ENCODE peak calls at places on chromosomes 5 and 9, in eight cellular contexts. One of them, this sample, is unnamed. For H3K4me1, the result is how much of the 10 kb centered on the place peaks cover.

GRCh38 chr5:72494700-72495124 is 12.5 kb downstream of the ZNF366 start:
- DNase-seq in astrocyte: no peak
- DNase-seq in stomach: no peak
- DNase-seq in heart left ventricle: no peak
- DNase-seq in CD8-positive, alpha-beta T cell: no peak
- DNase-seq in hepatocyte: no peak
- DNase-seq in IMR-90: no peak
- DNase-seq in neuronal stem cell: no peak
- DNase-seq in this sample: no peak

GRCh38 chr9:4127873-4128272 is 172.0 kb downstream of the GLIS3 start:
- DNase-seq in astrocyte: no peak
- DNase-seq in stomach: no peak
- DNase-seq in heart left ventricle: no peak
- DNase-seq in CD8-positive, alpha-beta T cell: no peak
- DNase-seq in hepatocyte: no peak
- DNase-seq in IMR-90: no peak
- DNase-seq in neuronal stem cell: no peak
- DNase-seq in this sample: no peak

GRCh38 chr5:94545870-94546625 is 72.4 kb downstream of the KIAA0825 start:
- DNase-seq in astrocyte: no peak
- DNase-seq in stomach: no peak
- DNase-seq in heart left ventricle: no peak
- DNase-seq in CD8-positive, alpha-beta T cell: no peak
- DNase-seq in hepatocyte: no peak
- DNase-seq in IMR-90: no peak
- DNase-seq in neuronal stem cell: no peak
- DNase-seq in this sample: no peak

GRCh38 chr9:36903541-36904435 is 130.3 kb downstream of the PAX5 start:
- DNase-seq in astrocyte: peak
- DNase-seq in stomach: peak
- DNase-seq in heart left ventricle: no peak
- DNase-seq in CD8-positive, alpha-beta T cell: no peak
- DNase-seq in hepatocyte: peak
- DNase-seq in IMR-90: peak
- DNase-seq in neuronal stem cell: no peak
- DNase-seq in this sample: no peak

GRCh38 chr5:497871-498509 is 26.3 kb downstream of the SLC9A3 start:
- DNase-seq in astrocyte: no peak
- DNase-seq in stomach: no peak
- DNase-seq in heart left ventricle: no peak
- DNase-seq in CD8-positive, alpha-beta T cell: no peak
- DNase-seq in hepatocyte: no peak
- DNase-seq in IMR-90: no peak
- DNase-seq in neuronal stem cell: no peak
- DNase-seq in this sample: no peak

GRCh38 chr5:140245354-140245753 is 57.5 kb downstream of the PFDN1 start:
- DNase-seq in astrocyte: no peak
- DNase-seq in stomach: no peak
- DNase-seq in heart left ventricle: no peak
- DNase-seq in CD8-positive, alpha-beta T cell: no peak
- DNase-seq in hepatocyte: no peak
- DNase-seq in IMR-90: peak
- DNase-seq in neuronal stem cell: no peak
- DNase-seq in this sample: no peak

GRCh38 chr5:58245479-58245845 is 214.4 kb downstream of the PLK2 start:
- DNase-seq in astrocyte: no peak
- DNase-seq in stomach: no peak
- DNase-seq in heart left ventricle: no peak
- DNase-seq in CD8-positive, alpha-beta T cell: no peak
- DNase-seq in hepatocyte: no peak
- DNase-seq in IMR-90: no peak
- DNase-seq in neuronal stem cell: no peak
- DNase-seq in this sample: no peak

GRCh38 chr5:34045996-34046395 is 3.0 kb upstream of the C1QTNF3 start:
- DNase-seq in astrocyte: peak
- DNase-seq in stomach: no peak
- DNase-seq in heart left ventricle: no peak
- DNase-seq in CD8-positive, alpha-beta T cell: no peak
- DNase-seq in hepatocyte: no peak
- DNase-seq in IMR-90: peak
- DNase-seq in neuronal stem cell: no peak
- DNase-seq in this sample: no peak

GRCh38 chr5:78760411-78761169 is 112.0 kb upstream of the LHFPL2 start:
- DNase-seq in astrocyte: no peak
- DNase-seq in stomach: no peak
- DNase-seq in heart left ventricle: no peak
- DNase-seq in CD8-positive, alpha-beta T cell: no peak
- DNase-seq in hepatocyte: no peak
- DNase-seq in IMR-90: no peak
- DNase-seq in neuronal stem cell: no peak
- DNase-seq in this sample: no peak

GRCh38 chr5:156120777-156121176 is 206.2 kb upstream of the SGCD start:
- DNase-seq in astrocyte: peak
- DNase-seq in stomach: no peak
- DNase-seq in heart left ventricle: no peak
- DNase-seq in CD8-positive, alpha-beta T cell: no peak
- DNase-seq in hepatocyte: peak
- DNase-seq in IMR-90: no peak
- DNase-seq in neuronal stem cell: no peak
- DNase-seq in this sample: no peak

GRCh38 chr5:103943243-103943642 is 380.7 kb upstream of the NUDT12 start:
- DNase-seq in astrocyte: no peak
- DNase-seq in stomach: no peak
- DNase-seq in heart left ventricle: no peak
- DNase-seq in CD8-positive, alpha-beta T cell: no peak
- DNase-seq in hepatocyte: no peak
- DNase-seq in IMR-90: no peak
- DNase-seq in neuronal stem cell: no peak
- DNase-seq in this sample: no peak

GRCh38 chr5:175469916-175470315 is 8.4 kb upstream of the SFXN1 start:
- DNase-seq in astrocyte: no peak
- DNase-seq in stomach: no peak
- DNase-seq in heart left ventricle: no peak
- DNase-seq in CD8-positive, alpha-beta T cell: no peak
- DNase-seq in hepatocyte: no peak
- DNase-seq in IMR-90: no peak
- DNase-seq in neuronal stem cell: no peak
- DNase-seq in this sample: no peak

GRCh38 chr5:94025788-94026473 is 284.5 kb upstream of the POU5F2 start:
- DNase-seq in astrocyte: no peak
- DNase-seq in stomach: no peak
- DNase-seq in heart left ventricle: no peak
- DNase-seq in CD8-positive, alpha-beta T cell: no peak
- DNase-seq in hepatocyte: peak
- DNase-seq in IMR-90: no peak
- DNase-seq in neuronal stem cell: no peak
- DNase-seq in this sample: no peak

GRCh38 chr9:101081641-101082040 is 53.1 kb downstream of the PLPPR1 start:
- DNase-seq in astrocyte: no peak
- DNase-seq in stomach: no peak
- DNase-seq in heart left ventricle: no peak
- DNase-seq in CD8-positive, alpha-beta T cell: no peak
- DNase-seq in hepatocyte: no peak
- DNase-seq in IMR-90: no peak
- DNase-seq in neuronal stem cell: no peak
- DNase-seq in this sample: no peak

GRCh38 chr9:117487555-117488175 is 72.8 kb upstream of the ASTN2 start:
- DNase-seq in astrocyte: peak
- DNase-seq in stomach: peak
- DNase-seq in heart left ventricle: peak
- DNase-seq in CD8-positive, alpha-beta T cell: no peak
- DNase-seq in hepatocyte: peak
- DNase-seq in IMR-90: peak
- DNase-seq in neuronal stem cell: peak
- DNase-seq in this sample: peak

GRCh38 chr5:143023447-143024096 is 253.4 kb downstream of the ARHGAP26 start:
- DNase-seq in astrocyte: no peak
- DNase-seq in stomach: peak
- DNase-seq in heart left ventricle: peak
- DNase-seq in CD8-positive, alpha-beta T cell: no peak
- DNase-seq in hepatocyte: no peak
- DNase-seq in IMR-90: peak
- DNase-seq in neuronal stem cell: no peak
- DNase-seq in this sample: no peak

GRCh38 chr5:136025900-136026299 is 2.9 kb upstream of the TGFBI start:
- DNase-seq in astrocyte: no peak
- DNase-seq in stomach: no peak
- DNase-seq in heart left ventricle: peak
- DNase-seq in CD8-positive, alpha-beta T cell: no peak
- DNase-seq in hepatocyte: no peak
- DNase-seq in IMR-90: peak
- DNase-seq in neuronal stem cell: no peak
- DNase-seq in this sample: no peak

GRCh38 chr5:95822408-95823240 is at the start of gene GLRX:
- DNase-seq in astrocyte: peak
- DNase-seq in stomach: peak
- DNase-seq in heart left ventricle: peak
- DNase-seq in CD8-positive, alpha-beta T cell: peak
- DNase-seq in hepatocyte: peak
- DNase-seq in IMR-90: peak
- DNase-seq in neuronal stem cell: peak
- DNase-seq in this sample: peak

GRCh38 chr5:40477856-40478546 is 201.7 kb upstream of the PTGER4 start:
- DNase-seq in astrocyte: peak
- DNase-seq in stomach: no peak
- DNase-seq in heart left ventricle: no peak
- DNase-seq in CD8-positive, alpha-beta T cell: no peak
- DNase-seq in hepatocyte: no peak
- DNase-seq in IMR-90: peak
- DNase-seq in neuronal stem cell: no peak
- DNase-seq in this sample: no peak

GRCh38 chr9:129826759-129827158 is 2.8 kb upstream of the TOR1A start:
- DNase-seq in astrocyte: no peak
- DNase-seq in stomach: no peak
- DNase-seq in heart left ventricle: no peak
- DNase-seq in CD8-positive, alpha-beta T cell: no peak
- DNase-seq in hepatocyte: no peak
- DNase-seq in IMR-90: no peak
- DNase-seq in neuronal stem cell: no peak
- DNase-seq in this sample: no peak

GRCh38 chr9:27763831-27764230 is 190.6 kb upstream of the C9orf72 start:
- DNase-seq in astrocyte: no peak
- DNase-seq in stomach: no peak
- DNase-seq in heart left ventricle: no peak
- DNase-seq in CD8-positive, alpha-beta T cell: no peak
- DNase-seq in hepatocyte: no peak
- DNase-seq in IMR-90: no peak
- DNase-seq in neuronal stem cell: no peak
- DNase-seq in this sample: no peak

GRCh38 chr9:113590991-113591898 is 127.7 kb downstream of the RGS3 start:
- DNase-seq in astrocyte: no peak
- DNase-seq in stomach: peak
- DNase-seq in heart left ventricle: peak
- DNase-seq in CD8-positive, alpha-beta T cell: no peak
- DNase-seq in hepatocyte: peak
- DNase-seq in IMR-90: peak
- DNase-seq in neuronal stem cell: peak
- DNase-seq in this sample: peak

GRCh38 chr9:126357074-126357473 is 30.4 kb downstream of the MVB12B start:
- DNase-seq in astrocyte: no peak
- DNase-seq in stomach: no peak
- DNase-seq in heart left ventricle: no peak
- DNase-seq in CD8-positive, alpha-beta T cell: no peak
- DNase-seq in hepatocyte: no peak
- DNase-seq in IMR-90: no peak
- DNase-seq in neuronal stem cell: no peak
- DNase-seq in this sample: no peak

DNA sequence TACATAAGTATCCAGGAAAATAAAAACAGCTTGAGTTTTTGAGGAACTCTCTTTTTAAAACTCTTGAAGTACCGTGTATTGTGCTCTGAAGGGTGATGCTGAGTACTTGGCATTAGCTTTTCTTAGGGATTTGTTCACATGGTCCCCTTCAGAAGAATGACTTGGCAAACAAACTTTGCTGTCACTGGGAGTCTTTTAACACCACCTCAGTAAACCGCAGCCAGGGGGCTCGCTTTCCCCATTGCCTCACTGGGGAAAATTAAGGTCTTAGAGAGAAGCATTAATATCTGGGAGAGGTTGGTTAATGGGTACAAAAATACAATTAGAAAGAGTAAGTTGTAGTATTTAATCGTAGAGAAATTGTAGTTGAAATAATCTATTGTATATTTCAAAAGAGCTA is 105.9 kb upstream of the DAP start:
- DNase-seq in astrocyte: no peak
- DNase-seq in stomach: no peak
- DNase-seq in heart left ventricle: no peak
- DNase-seq in CD8-positive, alpha-beta T cell: no peak
- DNase-seq in hepatocyte: no peak
- DNase-seq in IMR-90: peak
- DNase-seq in neuronal stem cell: no peak
- DNase-seq in this sample: no peak
- H3K4me1 ChIP-seq in astrocyte: under half
- H3K4me1 ChIP-seq in stomach: under half
- H3K4me1 ChIP-seq in heart left ventricle: under half
- H3K4me1 ChIP-seq in CD8-positive, alpha-beta T cell: under half
- H3K4me1 ChIP-seq in hepatocyte: under half
- H3K4me1 ChIP-seq in IMR-90: under half
- H3K4me1 ChIP-seq in neuronal stem cell: under half
- H3K4me1 ChIP-seq in this sample: under half

DNA sequence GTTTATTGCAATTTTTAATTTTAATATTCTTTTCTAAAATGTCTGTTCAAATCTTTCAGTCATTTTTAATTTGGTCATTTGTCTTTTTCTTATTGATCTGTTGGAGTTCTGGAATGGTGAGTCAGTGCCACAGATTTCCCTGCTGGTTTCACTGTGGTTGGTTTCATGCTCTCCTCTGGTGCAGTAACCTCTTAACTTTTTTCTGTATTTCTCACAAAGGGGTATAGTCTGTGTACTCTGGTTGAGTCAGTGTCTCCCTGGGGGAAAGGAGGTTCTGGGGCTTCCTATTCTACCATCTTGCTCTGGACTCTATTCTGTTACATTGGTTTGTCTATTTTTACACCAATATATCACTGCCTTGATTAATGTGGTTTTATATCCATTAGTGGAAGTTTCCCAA is 178.8 kb downstream of the CSNK1G3 start:
- DNase-seq in astrocyte: peak
- DNase-seq in stomach: no peak
- DNase-seq in heart left ventricle: no peak
- DNase-seq in CD8-positive, alpha-beta T cell: no peak
- DNase-seq in hepatocyte: no peak
- DNase-seq in IMR-90: peak
- DNase-seq in neuronal stem cell: no peak
- DNase-seq in this sample: no peak
- H3K27ac ChIP-seq in astrocyte: no peak
- H3K27ac ChIP-seq in stomach: no peak
- H3K27ac ChIP-seq in heart left ventricle: no peak
- H3K27ac ChIP-seq in CD8-positive, alpha-beta T cell: no peak
- H3K27ac ChIP-seq in hepatocyte: no peak
- H3K27ac ChIP-seq in IMR-90: no peak
- H3K27ac ChIP-seq in neuronal stem cell: no peak
- H3K27ac ChIP-seq in this sample: no peak

GRCh38 chr9:136726631-136727191 is 14.3 kb downstream of the DIPK1B start:
- DNase-seq in astrocyte: no peak
- DNase-seq in stomach: no peak
- DNase-seq in heart left ventricle: no peak
- DNase-seq in CD8-positive, alpha-beta T cell: no peak
- DNase-seq in hepatocyte: peak
- DNase-seq in IMR-90: peak
- DNase-seq in neuronal stem cell: no peak
- DNase-seq in this sample: no peak
- H3K4me1 ChIP-seq in astrocyte: under half
- H3K4me1 ChIP-seq in stomach: under half
- H3K4me1 ChIP-seq in heart left ventricle: half or more
- H3K4me1 ChIP-seq in CD8-positive, alpha-beta T cell: under half
- H3K4me1 ChIP-seq in hepatocyte: under half
- H3K4me1 ChIP-seq in IMR-90: under half
- H3K4me1 ChIP-seq in neuronal stem cell: under half
- H3K4me1 ChIP-seq in this sample: under half

GRCh38 chr5:117435203-117435602 is 860.6 kb upstream of the SEMA6A start:
- DNase-seq in astrocyte: no peak
- DNase-seq in stomach: no peak
- DNase-seq in heart left ventricle: no peak
- DNase-seq in CD8-positive, alpha-beta T cell: no peak
- DNase-seq in hepatocyte: no peak
- DNase-seq in IMR-90: no peak
- DNase-seq in neuronal stem cell: no peak
- DNase-seq in this sample: no peak
- H3K27ac ChIP-seq in astrocyte: no peak
- H3K27ac ChIP-seq in stomach: no peak
- H3K27ac ChIP-seq in heart left ventricle: no peak
- H3K27ac ChIP-seq in CD8-positive, alpha-beta T cell: no peak
- H3K27ac ChIP-seq in hepatocyte: no peak
- H3K27ac ChIP-seq in IMR-90: no peak
- H3K27ac ChIP-seq in neuronal stem cell: no peak
- H3K27ac ChIP-seq in this sample: no peak